ENCODE peak calls at places on chromosomes 16 and 17, in four cellular contexts. V is neural progenitor cell, K is cardiac muscle cell, Q is heart right ventricle. G is an unnamed sample.
A peak's percentile ranks its signal among the peaks of the same experiment; 100 is the strongest.

GRCh38 chr16:3541527-3542152 is 35.6 kb downstream of the NLRC3 start:
- DNase-seq in V (peak; percentile 67), K (no peak), Q (no peak), G (no peak)

GRCh38 chr17:32461853-32462617 is 17.7 kb downstream of the PSMD11 start:
- DNase-seq in V (peak; percentile 73), K (peak; percentile 69), Q (no peak), G (peak; percentile 61)

GRCh38 chr17:30969989-30970680 is 704 bp upstream of the RNF135 start:
- DNase-seq in V (peak; percentile 54), K (no peak), Q (no peak), G (no peak)

GRCh38 chr16:64459821-64460220 is 662.0 kb downstream of the CDH11 start:
- DNase-seq in V (no peak), K (no peak), Q (no peak), G (peak; percentile 29)

GRCh38 chr16:54936979-54937672 is 6.5 kb downstream of the IRX5 start:
- DNase-seq in V (peak; percentile 93), K (peak; percentile 84), Q (peak; percentile 52), G (no peak)

GRCh38 chr17:53894591-53894990 is 71.9 kb downstream of the KIF2B start:
- DNase-seq in V (no peak), K (no peak), Q (no peak), G (no peak)

GRCh38 chr16:11439790-11440656 is 94.8 kb downstream of the RMI2 start:
- DNase-seq in V (no peak), K (no peak), Q (no peak), G (no peak)

GRCh38 chr17:28745052-28745776 is 1.4 kb downstream of the TRAF4 start:
- DNase-seq in V (peak; percentile 85), K (peak; percentile 66), Q (no peak), G (peak; percentile 62)

GRCh38 chr16:84115919-84116719 is 623 bp downstream of the MBTPS1 start:
- DNase-seq in V (no peak), K (peak; percentile 66), Q (no peak), G (peak; percentile 68)

GRCh38 chr17:39240631-39241030 is 14.9 kb upstream of the STAC2 start:
- DNase-seq in V (no peak), K (no peak), Q (no peak), G (no peak)

GRCh38 chr17:2393954-2394749 is 6.7 kb downstream of the MNT start:
- DNase-seq in V (peak; percentile 47), K (no peak), Q (no peak), G (no peak)

GRCh38 chr17:2396568-2397246 is 4.2 kb downstream of the MNT start:
- DNase-seq in V (peak; percentile 95), K (peak; percentile 98), Q (peak; percentile 92), G (peak; percentile 100)

GRCh38 chr17:2396192-2396567 is 4.7 kb downstream of the MNT start:
- DNase-seq in V (no peak), K (no peak), Q (no peak), G (no peak)

GRCh38 chr17:2394775-2395191 is 6.1 kb downstream of the MNT start:
- DNase-seq in V (no peak), K (no peak), Q (no peak), G (no peak)

DNA sequence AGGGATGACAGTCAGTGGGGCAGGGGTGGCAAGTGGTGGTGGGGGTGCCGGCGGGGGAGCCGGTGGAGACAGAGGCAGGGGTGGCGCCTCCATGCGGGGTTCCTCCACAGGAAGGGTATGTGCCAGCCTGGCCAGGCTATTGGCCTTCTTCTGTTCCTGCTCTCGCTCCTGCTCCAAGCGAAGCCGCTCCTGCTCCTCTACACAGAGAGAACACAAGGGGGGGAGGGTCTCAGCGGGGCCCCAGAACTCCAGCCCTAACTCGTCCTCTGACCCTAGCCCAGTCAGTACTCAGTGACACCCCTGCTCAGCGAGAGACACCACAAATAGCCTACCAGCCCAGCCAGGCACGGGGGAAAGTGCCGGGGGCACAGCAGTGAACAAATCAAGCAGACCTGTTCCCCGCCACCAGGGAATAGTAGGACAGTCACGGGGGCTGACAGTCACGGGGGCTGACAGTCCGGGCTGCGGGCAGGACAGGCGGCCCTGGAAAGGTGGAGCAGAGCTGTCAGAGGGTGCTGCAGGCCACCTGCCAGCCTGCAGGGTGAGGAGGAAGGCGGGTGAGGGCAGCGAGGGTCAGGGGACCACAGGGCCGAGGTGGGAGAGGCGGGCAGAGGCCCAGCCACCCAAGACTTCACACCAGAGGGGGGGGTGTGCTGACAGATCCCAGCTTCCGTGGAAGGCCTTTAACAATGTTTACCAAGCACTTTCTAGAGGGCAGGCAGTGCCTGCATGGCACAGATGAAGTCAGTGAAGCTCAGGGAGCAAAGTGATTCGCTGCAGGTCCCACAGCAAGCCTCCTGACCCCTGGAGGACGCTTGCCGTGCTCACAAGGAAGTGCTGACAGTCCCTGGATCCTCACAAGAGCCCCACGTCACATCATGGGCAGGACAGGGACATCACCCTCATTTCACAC is 5.3 kb downstream of the MNT start:
- DNase-seq in V (no peak), K (peak; percentile 49), Q (no peak), G (peak; percentile 79)
- TF ChIP-seq CTCF in V (peak; percentile 15), K (no peak), Q (peak; percentile 19), G (peak; percentile 25)

GRCh38 chr17:7019406-7019805 is 3.4 kb upstream of the BCL6B start:
- DNase-seq in V (no peak), K (no peak), Q (no peak), G (no peak)
- H3K4me3 ChIP-seq in V (peak overlapping the region; percentile 10), K (no peak overlapping the region), Q (peak overlapping the region; percentile 28), G (peak overlapping the region; percentile 52)

DNA sequence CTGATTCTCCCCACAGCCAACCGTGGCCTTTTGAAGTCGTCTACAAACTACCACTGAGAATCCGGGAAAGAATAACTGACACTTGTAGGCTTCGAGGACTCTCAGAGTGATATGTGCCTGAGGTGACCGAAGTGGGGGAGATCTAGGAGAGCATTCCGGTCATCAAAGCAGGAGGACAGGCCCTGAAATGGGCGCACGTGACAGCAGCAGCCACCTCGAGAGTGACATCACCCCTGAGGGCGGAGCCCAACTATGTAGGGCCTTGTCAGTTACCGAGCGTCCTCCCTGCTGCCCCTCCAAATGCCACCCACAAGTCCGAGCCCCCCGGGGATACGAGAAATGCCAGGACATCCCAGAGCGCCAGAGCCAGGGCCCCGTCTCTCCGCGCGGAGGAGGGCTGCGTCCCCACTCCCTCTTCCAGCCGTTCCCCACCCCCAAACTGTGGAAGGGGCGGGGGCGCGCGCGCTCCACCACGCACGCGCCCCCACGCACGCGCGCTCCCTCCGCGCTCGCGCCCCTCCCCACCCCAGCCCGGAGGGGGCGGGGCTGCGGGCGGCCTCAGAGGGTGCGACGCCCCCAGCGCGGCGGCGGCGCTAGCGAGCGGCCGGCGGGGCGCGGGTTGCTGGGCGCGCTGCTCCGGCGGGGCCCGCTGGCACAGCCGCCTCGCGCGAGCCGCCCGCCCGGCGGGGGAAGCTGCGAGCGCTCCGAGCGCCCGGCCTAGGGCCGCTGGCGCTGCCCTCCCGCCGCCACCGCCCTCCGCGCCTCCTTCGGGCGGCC is at the start of gene TANC2:
- DNase-seq in V (peak; percentile 90), K (peak; percentile 91), Q (peak; percentile 77), G (peak; percentile 79)
- TF ChIP-seq CTCF in V (no peak), K (no peak), Q (no peak), G (no peak)

DNA sequence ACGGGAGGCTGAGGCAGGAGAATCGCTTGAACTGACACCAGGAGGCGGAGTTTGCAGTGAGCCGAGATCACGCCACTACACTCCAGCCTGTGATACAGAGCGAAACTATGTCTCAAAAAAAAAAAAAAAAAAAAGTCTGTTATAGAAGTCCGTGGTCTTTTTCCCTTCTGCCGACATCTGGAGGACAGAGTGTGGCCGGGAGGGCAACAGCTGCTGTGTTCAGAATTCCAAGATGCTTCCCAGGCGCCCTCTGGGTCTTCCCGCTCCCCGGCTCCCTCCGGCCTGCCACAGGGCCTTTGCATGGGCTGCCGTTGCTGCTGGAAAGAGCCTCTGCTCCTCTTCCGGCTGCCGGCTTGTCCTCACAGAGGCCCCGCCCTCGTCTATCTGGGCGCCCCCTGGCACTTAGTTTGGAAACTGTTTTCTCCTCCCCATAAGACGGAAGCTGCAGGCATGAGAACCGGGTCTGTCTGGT is 2.4 kb upstream of the CACNA1H start:
- DNase-seq in V (no peak), K (no peak), Q (no peak), G (peak; percentile 57)
- H3K4me3 ChIP-seq in V (no peak overlapping the region), K (no peak overlapping the region), Q (no peak overlapping the region), G (no peak overlapping the region)